ENCODE peak calls at places on chromosomes 5 and 9, in nine cellular contexts. I is ovary, L is transverse colon, U is sigmoid colon, Y is H1, M is A549, T is suprapubic skin, H is K562, Z is tibial nerve. O is an unnamed sample.

GRCh38 chr5:1366514-1366913 is 21.6 kb upstream of the CLPTM1L start:
- DNase-seq in I (no peak), L (no peak), U (no peak), Y (no peak), M (no peak), T (no peak), H (no peak), Z (no peak), O (no peak)

GRCh38 chr5:58299266-58299665 is 160.6 kb downstream of the PLK2 start:
- DNase-seq in I (no peak), L (no peak), U (no peak), Y (no peak), M (no peak), T (no peak), H (no peak), Z (no peak), O (no peak)

GRCh38 chr9:125990793-125991220 is 243.6 kb downstream of the PBX3 start:
- DNase-seq in I (no peak), L (no peak), U (peak; percentile 59), Y (no peak), M (no peak), T (no peak), H (no peak), Z (no peak), O (no peak)

GRCh38 chr5:39427225-39427624 is 2.4 kb upstream of the DAB2 start:
- DNase-seq in I (no peak), L (no peak), U (no peak), Y (no peak), M (no peak), T (no peak), H (no peak), Z (no peak), O (no peak)

GRCh38 chr9:124465736-124466135 is 15.5 kb downstream of the ADGRD2 start:
- DNase-seq in I (no peak), L (no peak), U (no peak), Y (no peak), M (no peak), T (no peak), H (no peak), Z (no peak), O (no peak)

GRCh38 chr5:43802651-43803050 is 199.7 kb downstream of the NNT start:
- DNase-seq in I (no peak), L (no peak), U (no peak), Y (no peak), M (no peak), T (no peak), H (no peak), Z (no peak), O (no peak)

GRCh38 chr5:127305486-127305885 is 14.9 kb downstream of the MEGF10 start:
- DNase-seq in I (no peak), L (no peak), U (no peak), Y (no peak), M (no peak), T (no peak), H (no peak), Z (no peak), O (no peak)

GRCh38 chr5:150065346-150065745 is 21.0 kb downstream of the CSF1R start:
- DNase-seq in I (no peak), L (peak; percentile 40), U (peak; percentile 63), Y (no peak), M (no peak), T (no peak), H (peak; percentile 42), Z (peak; percentile 26), O (no peak)

GRCh38 chr9:83978992-83979811 is 813 bp downstream of the HNRNPK start:
- DNase-seq in I (peak; percentile 90), L (peak; percentile 87), U (peak; percentile 92), Y (peak; percentile 43), M (peak; percentile 73), T (peak; percentile 90), H (peak; percentile 87), Z (peak; percentile 60), O (peak; percentile 82)

GRCh38 chr9:19650292-19650691 is 138.5 kb downstream of the SLC24A2 start:
- DNase-seq in I (no peak), L (no peak), U (no peak), Y (no peak), M (no peak), T (no peak), H (peak; percentile 50), Z (no peak), O (no peak)

GRCh38 chr5:142561486-142562097 is 124.3 kb downstream of the FGF1 start:
- DNase-seq in I (no peak), L (no peak), U (no peak), Y (no peak), M (no peak), T (no peak), H (no peak), Z (no peak), O (no peak)

GRCh38 chr5:87829214-87829551 is 416.5 kb upstream of the CCNH start:
- DNase-seq in I (peak; percentile 46), L (no peak), U (peak; percentile 83), Y (no peak), M (no peak), T (no peak), H (no peak), Z (peak; percentile 70), O (peak; percentile 29)

GRCh38 chr9:21770877-21771560 is 31.4 kb upstream of the MTAP start:
- DNase-seq in I (no peak), L (no peak), U (no peak), Y (no peak), M (no peak), T (no peak), H (no peak), Z (no peak), O (no peak)

GRCh38 chr5:170287532-170287931 is 10.0 kb downstream of the LCP2 start:
- DNase-seq in I (peak; percentile 50), L (peak; percentile 51), U (peak; percentile 88), Y (no peak), M (no peak), T (peak; percentile 77), H (no peak), Z (peak; percentile 53), O (no peak)

GRCh38 chr5:170284231-170284630 is 13.3 kb downstream of the LCP2 start:
- DNase-seq in I (no peak), L (no peak), U (no peak), Y (no peak), M (no peak), T (no peak), H (no peak), Z (no peak), O (no peak)

GRCh38 chr5:170289749-170290148 is 7.8 kb downstream of the LCP2 start:
- DNase-seq in I (no peak), L (no peak), U (peak; percentile 76), Y (no peak), M (no peak), T (no peak), H (no peak), Z (no peak), O (no peak)

GRCh38 chr5:170283296-170283695 is 14.3 kb downstream of the LCP2 start:
- DNase-seq in I (no peak), L (no peak), U (peak; percentile 17), Y (no peak), M (no peak), T (no peak), H (no peak), Z (no peak), O (no peak)

DNA sequence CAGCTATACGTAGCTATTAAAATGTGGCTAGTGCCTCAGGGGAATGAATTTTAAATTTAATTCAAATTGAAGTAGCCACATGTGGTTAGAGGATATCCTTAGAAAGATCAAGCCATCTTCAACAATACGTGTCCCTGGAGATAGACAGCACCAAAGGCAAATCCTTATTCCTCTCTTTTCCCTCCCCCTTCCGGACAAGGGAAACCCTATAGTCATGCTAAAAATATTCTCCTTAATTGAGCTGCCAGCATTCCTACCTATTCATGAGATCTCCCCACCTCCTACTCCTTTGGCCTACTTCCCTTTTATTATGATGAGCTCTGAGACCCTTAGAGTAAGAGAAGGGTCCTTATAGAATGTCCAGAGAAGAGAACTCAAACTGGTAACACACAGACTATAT is 11.0 kb downstream of the LCP2 start:
- DNase-seq in I (no peak), L (no peak), U (no peak), Y (no peak), M (no peak), T (no peak), H (no peak), Z (no peak), O (no peak)
- H3K4me1 ChIP-seq in I (peaks cover 9% of the 10 kb centered on the region), L (no peaks in the 10 kb centered on the region), U (peaks cover 10% of the 10 kb centered on the region), Y (peaks cover 4% of the 10 kb centered on the region), M (no peaks in the 10 kb centered on the region), T (peaks cover 25% of the 10 kb centered on the region), H (no peaks in the 10 kb centered on the region), Z (peaks cover 32% of the 10 kb centered on the region), O (peaks cover 1% of the 10 kb centered on the region)

DNA sequence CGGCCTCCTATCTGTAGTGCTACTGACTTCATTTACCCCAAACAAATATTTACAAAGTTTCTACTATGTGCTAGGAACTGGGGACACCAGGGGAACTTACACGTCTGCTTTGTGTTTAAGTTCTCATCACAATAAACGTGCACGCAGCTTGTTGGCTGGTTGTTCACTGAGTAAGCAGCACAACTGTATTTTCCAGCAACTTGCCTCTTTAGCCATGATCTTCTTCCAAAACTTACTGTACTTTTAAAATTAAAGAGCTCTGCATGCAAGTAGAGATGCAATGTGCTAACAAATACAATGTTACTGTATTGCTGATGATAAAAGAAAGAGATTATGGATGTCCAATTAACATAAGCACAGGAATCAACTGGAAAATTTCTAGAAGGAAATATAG is 62.8 kb downstream of the RAPGEF1 start:
- DNase-seq in I (no peak), L (no peak), U (no peak), Y (no peak), M (no peak), T (no peak), H (no peak), Z (no peak), O (no peak)
- H3K4me3 ChIP-seq in I (no peak overlapping the region), L (no peak overlapping the region), U (no peak overlapping the region), Y (no peak overlapping the region), M (no peak overlapping the region), T (no peak overlapping the region), H (no peak overlapping the region), Z (no peak overlapping the region), O (no peak overlapping the region)

DNA sequence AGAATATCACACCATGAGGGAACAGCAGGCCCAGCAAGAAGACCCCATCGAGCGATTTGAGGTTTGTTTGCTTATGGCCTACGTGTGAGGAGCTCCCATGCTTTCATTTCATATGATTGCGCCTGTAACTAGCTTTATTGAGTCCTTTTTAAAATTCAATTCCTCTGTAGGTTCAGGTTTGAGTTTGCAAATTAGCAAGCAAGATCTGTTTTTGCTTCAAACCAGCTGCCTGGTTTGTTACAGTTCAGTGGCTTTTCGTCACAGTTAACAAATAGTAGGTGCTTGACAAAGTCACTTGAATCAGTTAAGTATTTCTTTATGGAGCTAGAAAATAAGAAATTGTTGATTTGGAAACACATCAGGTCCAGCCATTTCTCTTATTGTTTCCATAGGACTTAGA is 56.3 kb downstream of the GPR21 start:
- DNase-seq in I (no peak), L (no peak), U (no peak), Y (no peak), M (no peak), T (no peak), H (no peak), Z (no peak), O (no peak)
- TF ChIP-seq EP300 in I (no peak), L (no peak), U (no peak), Y (no peak), M (no peak), T (no peak), H (no peak), Z (no peak), O (no peak)

DNA sequence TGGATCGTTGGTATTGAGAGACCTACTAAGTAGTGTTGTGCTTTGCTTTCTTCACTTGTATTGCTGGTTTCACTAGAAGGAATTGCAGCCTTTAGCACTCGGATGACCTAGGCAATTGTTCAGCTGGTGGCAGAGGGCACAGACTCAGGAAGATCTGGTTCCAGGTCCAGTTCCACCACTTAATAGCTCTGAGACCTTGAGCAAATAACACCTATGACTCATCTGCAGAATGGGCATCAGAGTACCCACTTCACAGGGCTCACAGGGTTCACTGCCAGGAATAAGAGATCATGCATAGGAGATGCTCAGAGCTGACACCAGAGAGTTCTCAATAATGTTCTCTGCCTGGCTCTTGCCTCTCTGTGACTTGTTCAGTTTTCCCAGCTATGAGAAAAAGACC is 133.6 kb downstream of the SIL1 start:
- DNase-seq in I (no peak), L (no peak), U (no peak), Y (no peak), M (no peak), T (no peak), H (no peak), Z (no peak), O (peak; percentile 46)
- H3K4me1 ChIP-seq in I (peaks cover 15% of the 10 kb centered on the region), L (peaks cover 3% of the 10 kb centered on the region), U (peaks cover 15% of the 10 kb centered on the region), Y (peaks cover 4% of the 10 kb centered on the region), M (peaks cover 39% of the 10 kb centered on the region), T (peaks cover 9% of the 10 kb centered on the region), H (no peaks in the 10 kb centered on the region), Z (peaks cover 21% of the 10 kb centered on the region), O (peaks cover 47% of the 10 kb centered on the region)

O was measured in stomach.